ENCODE peak calls at places on chromosomes 7 and 10, in seven cellular contexts. J is IMR-90, I is GM12878, K is H1, D is HepG2, C is K562, T is HCT116. Q is an unnamed sample.

GRCh38 chr10:47388879-47389278 is 4.8 kb upstream of the ZNF488 start:
- DNase-seq in D (no peak), K (no peak), J (no peak), I (no peak), T (no peak), C (peak), Q (no peak)

GRCh38 chr7:925601-926000 is 28.9 kb downstream of the ADAP1 start:
- DNase-seq in T (no peak), I (no peak), D (no peak), K (peak), C (no peak), J (no peak), Q (no peak)

GRCh38 chr7:156600496-156600895 is 40.1 kb upstream of the RNF32 start:
- DNase-seq in T (no peak), C (no peak), D (no peak), J (no peak), I (no peak), K (no peak), Q (no peak)

GRCh38 chr10:624605-625334 is 64.7 kb downstream of the DIP2C start:
- DNase-seq in D (peak), J (peak), C (peak), I (no peak), K (no peak), T (no peak), Q (no peak)

GRCh38 chr10:110444009-110444347 is 53.7 kb upstream of the DUSP5 start:
- DNase-seq in T (no peak), J (no peak), I (no peak), D (no peak), K (no peak), C (no peak), Q (no peak)

GRCh38 chr10:63766766-63767505 is 245.7 kb downstream of the REEP3 start:
- DNase-seq in K (no peak), J (peak), C (no peak), I (no peak), D (peak), T (no peak), Q (no peak)

GRCh38 chr7:116673504-116673865 is 1.5 kb downstream of the MET start:
- DNase-seq in D (no peak), T (no peak), J (no peak), C (no peak), I (no peak), K (no peak), Q (no peak)

GRCh38 chr10:129945941-129946760 is 17.9 kb downstream of the EBF3 start:
- DNase-seq in J (peak), D (no peak), K (no peak), C (no peak), T (no peak), I (no peak), Q (no peak)

GRCh38 chr10:124624875-124625274 is 119.3 kb downstream of the FAM53B start:
- DNase-seq in D (no peak), J (no peak), T (no peak), C (no peak), I (no peak), K (no peak), Q (no peak)

GRCh38 chr7:139629392-139630082 is 106.1 kb downstream of the CLEC2L start:
- DNase-seq in D (no peak), T (no peak), J (no peak), K (no peak), C (no peak), I (no peak), Q (no peak)

GRCh38 chr10:3584926-3585784 is 199.9 kb downstream of the KLF6 start:
- DNase-seq in D (no peak), T (no peak), I (no peak), J (no peak), C (no peak), K (no peak), Q (no peak)

GRCh38 chr7:2701406-2701805 is 13.4 kb downstream of the AMZ1 start:
- DNase-seq in I (no peak), K (no peak), J (no peak), D (no peak), T (no peak), C (no peak), Q (no peak)

GRCh38 chr7:129283938-129284337 is 59.1 kb downstream of the AHCYL2 start:
- DNase-seq in D (no peak), T (no peak), C (no peak), K (no peak), J (no peak), I (no peak), Q (no peak)

GRCh38 chr10:61819208-61819607 is 82.3 kb upstream of the ARID5B start:
- DNase-seq in T (no peak), K (no peak), J (no peak), D (no peak), C (no peak), I (no peak), Q (no peak)

GRCh38 chr7:134827889-134828288 is 48.5 kb downstream of the CALD1 start:
- DNase-seq in K (no peak), J (peak), C (no peak), I (no peak), T (no peak), D (no peak), Q (no peak)

GRCh38 chr10:130220251-130221185 is 84.3 kb downstream of the GLRX3 start:
- DNase-seq in D (no peak), J (no peak), C (no peak), T (no peak), K (no peak), I (no peak), Q (no peak)

GRCh38 chr7:2034291-2035201 is 198.2 kb downstream of the MAD1L1 start:
- DNase-seq in D (peak), J (no peak), T (no peak), I (no peak), C (no peak), K (no peak), Q (no peak)

GRCh38 chr10:61063035-61063434 is 119.0 kb upstream of the RHOBTB1 start:
- DNase-seq in T (no peak), I (no peak), J (no peak), C (no peak), D (peak), K (no peak), Q (peak)

GRCh38 chr10:17003151-17003550 is 126.5 kb downstream of the CUBN start:
- DNase-seq in I (no peak), C (peak), J (peak), D (no peak), K (no peak), T (no peak), Q (no peak)

GRCh38 chr7:30226593-30227268 is 57.7 kb upstream of the ZNRF2 start:
- DNase-seq in C (peak), T (peak), J (no peak), I (no peak), D (peak), K (peak), Q (peak)

GRCh38 chr10:74977913-74978847 is 133.3 kb upstream of the SAMD8 start:
- DNase-seq in T (no peak), J (no peak), I (peak), D (no peak), K (no peak), C (no peak), Q (no peak)

GRCh38 chr10:101293007-101293723 is 60.8 kb upstream of the BTRC start:
- DNase-seq in I (no peak), T (no peak), D (no peak), K (peak), C (no peak), J (no peak), Q (no peak)

GRCh38 chr10:24622781-24623301 is 100.8 kb downstream of the ARHGAP21 start:
- DNase-seq in J (peak), T (no peak), I (no peak), C (no peak), D (no peak), K (no peak), Q (no peak)

GRCh38 chr7:69847921-69848612 is 249.8 kb downstream of the AUTS2 start:
- DNase-seq in T (no peak), C (no peak), J (no peak), K (no peak), D (no peak), I (no peak), Q (no peak)

GRCh38 chr7:24788075-24788474 is 30.8 kb upstream of the GSDME start:
- DNase-seq in I (no peak), T (no peak), C (no peak), D (no peak), K (no peak), J (no peak), Q (no peak)

GRCh38 chr10:119253433-119254174 is 46.2 kb downstream of the GRK5 start:
- DNase-seq in C (no peak), I (no peak), D (peak), K (no peak), T (peak), J (peak), Q (peak)

GRCh38 chr10:71767420-71768035 is 5.8 kb downstream of the VSIR start:
- DNase-seq in J (no peak), I (no peak), D (peak), K (no peak), T (no peak), C (no peak), Q (peak)

GRCh38 chr7:79711660-79712059 is 258.2 kb upstream of the MAGI2 start:
- DNase-seq in C (no peak), K (no peak), T (no peak), D (no peak), I (no peak), J (no peak), Q (no peak)

GRCh38 chr10:30701471-30702173 is 72.1 kb upstream of the LYZL2 start:
- DNase-seq in C (no peak), J (peak), T (no peak), K (no peak), D (no peak), I (peak), Q (peak)

GRCh38 chr7:121547341-121548092 is 151.4 kb upstream of the FAM3C start:
- DNase-seq in I (no peak), T (peak), K (no peak), D (peak), C (peak), J (peak), Q (peak)

GRCh38 chr7:73999664-74000420 is 28.1 kb upstream of the ELN start:
- DNase-seq in C (no peak), K (no peak), T (no peak), J (peak), I (no peak), D (no peak), Q (no peak)

GRCh38 chr7:146146866-146147265 is 30.3 kb downstream of the CNTNAP2 start:
- DNase-seq in I (no peak), D (no peak), K (no peak), J (no peak), C (no peak), T (no peak), Q (no peak)

GRCh38 chr7:100687261-100687660 is 6.8 kb downstream of the GIGYF1 start:
- DNase-seq in C (no peak), D (no peak), K (no peak), I (no peak), J (no peak), T (no peak), Q (no peak)

GRCh38 chr7:68529221-68529620 is 1069.1 kb upstream of the AUTS2 start:
- DNase-seq in I (no peak), T (no peak), D (no peak), K (no peak), J (no peak), C (no peak), Q (no peak)

GRCh38 chr10:110273474-110273873 is 31.2 kb downstream of the SMNDC1 start:
- DNase-seq in D (peak), T (no peak), C (no peak), K (no peak), J (peak), I (peak), Q (no peak)

GRCh38 chr7:24325708-24326107 is 41.7 kb downstream of the NPY start:
- DNase-seq in T (no peak), I (peak), C (no peak), K (no peak), J (no peak), D (no peak), Q (no peak)

GRCh38 chr7:105734233-105734632 is 142.2 kb downstream of the ATXN7L1 start:
- DNase-seq in K (no peak), T (no peak), D (peak), J (peak), I (no peak), C (no peak), Q (no peak)

GRCh38 chr10:35913628-35914027 is 271.5 kb upstream of the FZD8 start:
- DNase-seq in C (no peak), J (peak), T (no peak), I (no peak), D (no peak), K (no peak), Q (no peak)

DNA sequence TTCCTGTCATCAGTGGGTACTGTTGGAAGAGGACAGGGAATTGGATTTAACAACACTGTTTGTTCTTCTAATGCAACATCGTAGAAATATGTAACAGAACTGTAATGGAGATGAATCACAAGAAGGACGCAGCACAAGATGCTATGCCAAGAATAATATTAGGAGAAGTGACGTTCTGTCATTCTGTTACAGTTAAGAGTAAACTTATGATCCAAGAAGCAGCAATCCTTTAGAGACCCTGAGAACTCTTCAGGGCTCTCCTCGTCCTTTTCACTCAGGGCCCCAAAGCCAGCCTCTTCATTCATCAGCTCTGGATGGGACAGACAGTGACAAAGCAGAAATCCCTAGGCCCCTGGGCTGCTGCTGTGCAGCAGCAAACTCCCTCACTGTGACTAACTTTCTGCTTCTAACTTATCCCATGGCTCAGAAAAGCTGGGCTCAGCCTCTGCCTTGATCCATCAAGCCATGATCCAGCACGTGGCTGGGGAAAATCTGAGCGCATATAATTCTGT is 8.7 kb upstream of the IL6 start:
- DNase-seq in T (no peak), K (no peak), C (peak), D (no peak), J (peak), I (no peak), Q (peak)
- TF ChIP-seq CEBPB in T (no peak), K (no peak), C (no peak), D (no peak), J (peak), I (no peak), Q (peak)

DNA sequence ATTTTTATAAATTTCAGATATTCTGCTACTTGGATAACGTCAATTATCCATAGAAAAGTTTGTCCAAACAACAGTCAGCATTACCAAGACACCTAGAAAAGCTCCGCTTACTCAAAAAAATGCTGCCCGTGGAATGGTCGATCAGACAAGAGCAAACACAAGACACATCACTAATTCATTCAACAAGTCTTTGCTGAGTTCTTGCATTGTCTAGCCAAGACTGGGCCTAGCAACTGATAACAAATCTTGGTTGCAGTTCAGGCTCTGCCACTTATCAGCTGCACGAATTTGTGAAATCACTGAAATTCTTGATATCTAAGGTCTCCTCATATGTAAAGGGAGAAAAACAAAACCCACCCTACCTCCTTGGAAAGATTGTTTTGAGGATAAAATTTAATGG is 168.3 kb downstream of the AKR1D1 start:
- DNase-seq in T (no peak), D (no peak), J (no peak), I (no peak), K (no peak), C (no peak), Q (no peak)
- TF ChIP-seq CEBPB in T (no peak), D (no peak), J (no peak), I (no peak), K (no peak), C (no peak), Q (no peak)

GRCh38 chr10:87594181-87594580 is 65.5 kb upstream of the PAPSS2 start:
- DNase-seq in D (no peak), J (no peak), K (no peak), T (no peak), I (no peak), C (no peak), Q (no peak)

GRCh38 chr10:87603196-87603595 is 56.5 kb upstream of the PAPSS2 start:
- DNase-seq in D (no peak), J (no peak), T (no peak), K (no peak), C (no peak), I (no peak), Q (no peak)

GRCh38 chr10:87594864-87595263 is 64.8 kb upstream of the PAPSS2 start:
- DNase-seq in I (no peak), D (no peak), T (no peak), C (no peak), J (no peak), K (no peak), Q (no peak)

GRCh38 chr10:87596351-87596750 is 63.3 kb upstream of the PAPSS2 start:
- DNase-seq in C (no peak), J (no peak), T (no peak), K (no peak), I (peak), D (no peak), Q (no peak)

DNA sequence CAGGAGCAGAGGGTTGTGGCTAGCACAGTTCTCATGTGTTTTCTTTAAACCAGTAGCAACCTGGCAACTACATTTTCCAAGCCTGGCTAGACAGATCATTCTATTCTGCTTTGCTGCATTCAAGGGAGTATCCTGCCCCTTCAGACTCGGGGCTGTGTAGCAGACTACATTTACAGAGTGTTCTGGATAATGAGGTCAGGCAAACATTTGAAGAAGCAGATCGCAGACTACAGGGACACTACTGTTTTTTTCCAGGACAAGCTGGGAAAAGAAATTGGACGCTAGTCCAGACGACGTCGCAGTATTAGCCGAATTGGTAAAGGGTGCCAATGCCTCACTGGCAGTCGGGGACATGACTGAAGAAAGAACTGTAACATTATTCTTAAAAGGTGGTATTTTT is 61.0 kb upstream of the PAPSS2 start:
- DNase-seq in C (no peak), J (no peak), T (no peak), K (no peak), I (no peak), D (no peak), Q (no peak)
- TF ChIP-seq CEBPB in C (no peak), J (no peak), T (no peak), K (no peak), I (no peak), D (no peak), Q (no peak)

DNA sequence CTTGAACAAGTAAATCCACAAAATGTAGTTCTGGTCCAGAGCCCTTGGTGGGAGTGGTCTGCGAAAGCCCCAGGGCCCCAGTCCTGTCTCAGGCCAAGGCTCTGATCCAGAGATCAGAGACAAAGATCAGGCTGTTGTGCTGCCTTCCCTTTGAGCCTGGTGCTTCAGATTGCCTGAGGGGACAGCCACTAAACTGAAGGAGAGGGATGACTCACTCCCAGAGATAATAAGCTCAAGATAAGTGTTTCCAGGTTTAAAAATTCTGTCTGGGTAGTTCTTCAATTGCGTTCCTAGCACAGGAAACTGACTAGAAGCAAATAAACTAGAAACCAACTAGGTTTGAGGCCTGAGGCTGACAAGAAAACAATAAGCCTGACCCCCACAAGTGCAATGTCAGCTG is 190.2 kb downstream of the RAMP3 start:
- DNase-seq in K (no peak), T (no peak), J (peak), D (no peak), C (peak), I (no peak), Q (peak)
- TF ChIP-seq CEBPB in K (no peak), T (no peak), J (no peak), D (no peak), C (no peak), I (no peak), Q (no peak)

DNA sequence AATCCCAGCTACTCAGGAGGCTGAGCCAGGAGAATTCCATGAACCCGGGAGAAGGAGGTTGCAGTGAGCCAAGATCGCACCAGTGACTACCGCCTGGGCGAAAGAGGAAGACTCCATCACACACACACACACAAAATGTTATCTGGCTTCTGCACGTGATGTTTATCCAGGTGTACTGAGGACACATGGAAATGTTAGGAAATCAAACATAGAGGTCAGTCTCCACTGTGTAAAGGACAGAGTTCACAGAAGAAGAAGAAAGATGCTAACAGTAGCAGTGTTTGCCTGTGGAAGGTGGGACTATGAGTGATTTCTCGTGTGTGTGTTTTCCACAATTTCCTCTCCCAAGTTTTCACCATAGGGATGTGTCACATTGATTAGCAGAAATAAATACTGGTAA is 256.9 kb downstream of the ELMO1 start:
- DNase-seq in T (no peak), K (no peak), D (peak), J (no peak), I (no peak), C (no peak), Q (no peak)
- TF ChIP-seq CEBPB in T (no peak), K (no peak), D (peak), J (no peak), I (no peak), C (no peak), Q (no peak)

GRCh38 chr10:89206402-89207180 is 526 bp downstream of the CH25H start:
- DNase-seq in D (no peak), K (peak), I (no peak), T (no peak), J (peak), C (no peak), Q (peak)

GRCh38 chr10:89207181-89207800 is at the start of gene CH25H:
- DNase-seq in K (no peak), J (peak), D (no peak), T (no peak), I (no peak), C (no peak), Q (peak)

GRCh38 chr10:89209718-89210117 is 2.6 kb upstream of the CH25H start:
- DNase-seq in K (no peak), J (no peak), T (no peak), C (no peak), I (no peak), D (no peak), Q (no peak)

GRCh38 chr10:89210794-89211425 is 3.8 kb upstream of the CH25H start:
- DNase-seq in I (no peak), T (no peak), K (no peak), C (no peak), D (no peak), J (peak), Q (no peak)

GRCh38 chr10:89207801-89208551 is 859 bp upstream of the CH25H start:
- DNase-seq in C (no peak), T (no peak), J (no peak), D (no peak), K (peak), I (no peak), Q (no peak)
- TF ChIP-seq CEBPB in C (no peak), T (no peak), J (no peak), D (no peak), K (no peak), I (no peak), Q (no peak)